ENCODE peak calls at places on chromosomes 3 and 15, in five cellular contexts. L, K, E, B and O are unnamed samples.

GRCh38 chr3:57864853-57865252 is 108.7 kb downstream of the SLMAP start:
- DNase-seq in E (no peak), B (peak; percentile 15), L (no peak), K (no peak), O (no peak)

GRCh38 chr3:171323934-171324535 is 136.2 kb downstream of the TNIK start:
- DNase-seq in K (no peak), B (no peak), L (no peak), E (no peak), O (no peak)

GRCh38 chr15:79919090-79919748 is 22.4 kb upstream of the MTHFS start:
- DNase-seq in B (no peak), K (no peak), L (no peak), E (no peak), O (no peak)

GRCh38 chr15:50098576-50098975 is 20.5 kb downstream of the ATP8B4 start:
- DNase-seq in B (no peak), K (no peak), E (no peak), L (no peak), O (no peak)

GRCh38 chr3:142566096-142566495 is 12.4 kb downstream of the ATR start:
- DNase-seq in K (no peak), L (no peak), E (no peak), B (no peak), O (no peak)

GRCh38 chr3:148319161-148319915 is 378.4 kb upstream of the AGTR1 start:
- DNase-seq in B (peak; percentile 18), E (no peak), L (no peak), K (no peak), O (no peak)

GRCh38 chr15:55327392-55327791 is 8.4 kb downstream of the PIGB start:
- DNase-seq in E (no peak), B (peak; percentile 38), L (no peak), K (no peak), O (no peak)

GRCh38 chr3:127673191-127674098 is 693 bp downstream of the ABTB1 start:
- DNase-seq in B (no peak), E (no peak), L (peak; percentile 56), K (peak; percentile 34), O (no peak)

GRCh38 chr15:52180196-52180835 is 10.9 kb downstream of the GNB5 start:
- DNase-seq in B (no peak), K (no peak), L (no peak), E (no peak), O (no peak)

GRCh38 chr3:50300681-50301254 is 1.6 kb upstream of the HYAL3 start:
- DNase-seq in L (no peak), K (no peak), B (no peak), E (no peak), O (no peak)

GRCh38 chr15:69119692-69120395 is 40.6 kb upstream of the GLCE start:
- DNase-seq in E (no peak), K (no peak), L (no peak), B (no peak), O (no peak)

GRCh38 chr3:120181632-120182031 is 87.4 kb upstream of the GSK3B start:
- DNase-seq in K (no peak), B (no peak), E (no peak), L (no peak), O (no peak)

GRCh38 chr3:109316162-109316730 is at the start of gene DPPA2:
- DNase-seq in B (no peak), L (no peak), K (no peak), E (no peak), O (no peak)

GRCh38 chr15:89399390-89400120 is 64.9 kb upstream of the POLG start:
- DNase-seq in K (peak; percentile 67), E (no peak), B (no peak), L (no peak), O (no peak)

GRCh38 chr3:114409291-114409690 is 115.5 kb downstream of the TIGIT start:
- DNase-seq in L (no peak), E (no peak), B (no peak), K (no peak), O (no peak)

GRCh38 chr3:40504636-40505430 is 1.0 kb upstream of the ZNF620 start:
- DNase-seq in L (peak; percentile 47), E (no peak), K (no peak), B (no peak), O (no peak)

GRCh38 chr3:132417695-132418520 is 606 bp downstream of the DNAJC13 start:
- DNase-seq in L (peak; percentile 67), K (no peak), E (peak; percentile 21), B (peak; percentile 90), O (no peak)